ENCODE peak calls at places on chromosomes 4 and X, in four cellular contexts. T is ovary, M is NT2/D1, Y is aorta. N is an unnamed sample.

GRCh38 chrX:14013074-14013473 is 16.6 kb downstream of the GEMIN8 start:
- DNase-seq in T (no peak), Y (no peak), M (no peak), N (no peak)

GRCh38 chr4:153154010-153154975 is 50.0 kb upstream of the TRIM2 start:
- DNase-seq in T (no peak), M (no peak), Y (no peak), N (no peak)

GRCh38 chr4:145014365-145014764 is 83.6 kb downstream of the ANAPC10 start:
- DNase-seq in T (no peak), Y (no peak), M (no peak), N (no peak)

GRCh38 chr4:189613202-189613601 is 327.5 kb upstream of the FRG1 start:
- DNase-seq in M (no peak), Y (no peak), T (no peak), N (no peak)

GRCh38 chr4:137819964-137820383 is 287.7 kb upstream of the PCDH18 start:
- DNase-seq in Y (no peak), M (peak; percentile 32), T (no peak), N (no peak)

GRCh38 chr4:21949073-21949457 is 493 bp upstream of the KCNIP4 start:
- DNase-seq in M (no peak), T (peak; percentile 14), Y (no peak), N (no peak)

GRCh38 chr4:127622621-127622922 is 10.2 kb upstream of the INTU start:
- DNase-seq in Y (no peak), T (no peak), M (no peak), N (no peak)

GRCh38 chrX:46840946-46841740 is 4.3 kb downstream of the RP2 start:
- DNase-seq in M (no peak), T (no peak), Y (no peak), N (no peak)

GRCh38 chr4:2834001-2834921 is 9.4 kb upstream of the ADD1 start:
- DNase-seq in T (peak; percentile 11), Y (peak; percentile 57), M (no peak), N (no peak)

GRCh38 chrX:9465380-9466114 is 689 bp downstream of the TBL1X start:
- DNase-seq in T (peak; percentile 21), M (no peak), Y (peak; percentile 81), N (peak; percentile 47)

GRCh38 chrX:108036298-108036973 is 8.4 kb upstream of the VSIG1 start:
- DNase-seq in T (no peak), M (no peak), Y (no peak), N (no peak)

DNA sequence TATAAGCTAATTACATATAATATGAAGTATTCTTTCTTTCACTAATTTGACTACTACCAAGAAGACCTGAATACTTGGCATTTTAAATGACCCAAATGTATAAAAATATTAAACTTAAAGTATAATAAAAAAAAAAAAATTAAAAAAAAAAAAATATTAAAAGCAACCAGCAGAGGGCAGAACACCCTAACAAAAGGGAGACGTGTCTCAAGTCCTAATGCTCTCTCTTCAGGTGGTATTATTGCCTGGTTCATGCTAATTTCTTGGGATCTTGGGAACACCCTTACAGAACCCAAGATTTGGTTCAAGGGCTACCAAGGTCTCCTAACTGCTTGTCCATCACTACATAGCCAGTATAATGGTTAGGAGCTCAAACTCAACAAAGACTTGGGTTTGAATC is 754.8 kb downstream of the RAB28 start:
- DNase-seq in T (no peak), Y (no peak), M (peak; percentile 13), N (no peak)
- H3K36me3 ChIP-seq in T (no peaks in the 10 kb centered on the region), Y (no peaks in the 10 kb centered on the region), M (no peaks in the 10 kb centered on the region), N (no peaks in the 10 kb centered on the region)

GRCh38 chrX:155225774-155226173 is 9.5 kb downstream of the VBP1 start:
- DNase-seq in Y (no peak), M (no peak), T (no peak), N (no peak)
- H3K36me3 ChIP-seq in Y (peaks cover 2% of the 10 kb centered on the region), M (peaks cover 41% of the 10 kb centered on the region), T (no peaks in the 10 kb centered on the region), N (peaks cover 15% of the 10 kb centered on the region)

GRCh38 chrX:24405959-24406358 is 45.5 kb downstream of the SUPT20HL1 start:
- DNase-seq in Y (no peak), M (no peak), T (no peak), N (no peak)
- H3K36me3 ChIP-seq in Y (no peaks in the 10 kb centered on the region), M (no peaks in the 10 kb centered on the region), T (no peaks in the 10 kb centered on the region), N (no peaks in the 10 kb centered on the region)

GRCh38 chrX:2715066-2715600 is 24.0 kb downstream of the CD99 start:
- DNase-seq in Y (peak; percentile 26), T (no peak), M (no peak), N (no peak)
- H3K36me3 ChIP-seq in Y (peaks cover 3% of the 10 kb centered on the region), T (no peaks in the 10 kb centered on the region), M (peaks cover 77% of the 10 kb centered on the region), N (peaks cover 40% of the 10 kb centered on the region)

N was measured in CD8-positive, alpha-beta memory T cell.